ENCODE peak calls at places on chromosomes 13 and 19, in nine cellular contexts. L is foreskin fibroblast, M is stomach, Y is spleen, N is astrocyte of the cerebellum, R is heart right ventricle, T is tibial artery, U is neural progenitor cell, P is GM23338. K is an unnamed sample.

GRCh38 chr19:37654833-37655688 is at the start of gene ZFP30:
- DNase-seq in L (peak; percentile 94), M (peak; percentile 85), Y (peak; percentile 93), N (peak; percentile 52), R (peak; percentile 91), T (peak; percentile 88), U (peak; percentile 93), P (peak; percentile 75), K (peak; percentile 85)

GRCh38 chr19:17314007-17314589 is 4.7 kb downstream of the DDA1 start:
- DNase-seq in L (no peak), M (no peak), Y (no peak), N (no peak), R (no peak), T (no peak), U (no peak), P (no peak), K (no peak)

GRCh38 chr13:33180009-33180804 is 105.3 kb downstream of the STARD13 start:
- DNase-seq in L (peak; percentile 23), M (no peak), Y (no peak), N (no peak), R (no peak), T (no peak), U (no peak), P (peak; percentile 23), K (no peak)

GRCh38 chr19:47427241-47428176 is 8.2 kb upstream of the MEIS3 start:
- DNase-seq in L (peak; percentile 71), M (peak; percentile 65), Y (peak; percentile 83), N (no peak), R (peak; percentile 39), T (no peak), U (peak; percentile 87), P (peak; percentile 92), K (peak; percentile 33)

GRCh38 chr13:112837371-112838037 is 131.5 kb upstream of the MCF2L start:
- DNase-seq in L (peak; percentile 17), M (no peak), Y (no peak), N (no peak), R (peak; percentile 23), T (no peak), U (no peak), P (no peak), K (no peak)

GRCh38 chr13:94061316-94061715 is 418.2 kb downstream of the DCT start:
- DNase-seq in L (peak; percentile 89), M (no peak), Y (no peak), N (no peak), R (no peak), T (no peak), U (no peak), P (no peak), K (peak; percentile 50)

GRCh38 chr19:31528261-31528660 is 179.0 kb upstream of the TSHZ3 start:
- DNase-seq in L (no peak), M (no peak), Y (no peak), N (no peak), R (no peak), T (no peak), U (no peak), P (no peak), K (no peak)

GRCh38 chr19:30667227-30667626 is 295.0 kb downstream of the ZNF536 start:
- DNase-seq in L (no peak), M (peak; percentile 13), Y (peak; percentile 52), N (no peak), R (no peak), T (no peak), U (no peak), P (no peak), K (no peak)

GRCh38 chr13:22126433-22127021 is 455.7 kb downstream of the FGF9 start:
- DNase-seq in L (no peak), M (no peak), Y (no peak), N (no peak), R (no peak), T (no peak), U (no peak), P (no peak), K (no peak)

GRCh38 chr19:13029893-13030292 is 34.6 kb downstream of the NFIX start:
- DNase-seq in L (peak; percentile 61), M (peak; percentile 65), Y (no peak), N (no peak), R (no peak), T (no peak), U (peak; percentile 55), P (peak; percentile 79), K (no peak)

GRCh38 chr19:840519-841206 is at the start of gene PRTN3:
- DNase-seq in L (no peak), M (no peak), Y (peak; percentile 88), N (no peak), R (no peak), T (no peak), U (no peak), P (no peak), K (no peak)

GRCh38 chr19:844300-844971 is 3.6 kb downstream of the PRTN3 start:
- DNase-seq in L (no peak), M (no peak), Y (no peak), N (no peak), R (no peak), T (no peak), U (peak; percentile 46), P (no peak), K (no peak)

GRCh38 chr19:845707-846481 is 5.1 kb downstream of the PRTN3 start:
- DNase-seq in L (no peak), M (no peak), Y (no peak), N (no peak), R (no peak), T (no peak), U (peak; percentile 39), P (no peak), K (no peak)

GRCh38 chr19:843836-844299 is 3.1 kb downstream of the PRTN3 start:
- DNase-seq in L (no peak), M (no peak), Y (no peak), N (no peak), R (no peak), T (no peak), U (peak; percentile 42), P (no peak), K (no peak)

GRCh38 chr19:843180-843835 is 2.5 kb downstream of the PRTN3 start:
- DNase-seq in L (peak; percentile 38), M (peak; percentile 58), Y (peak; percentile 86), N (no peak), R (no peak), T (no peak), U (peak; percentile 79), P (peak; percentile 79), K (no peak)
- TF ChIP-seq CTCF in L (no peak), M (no peak), Y (no peak), N (no peak), R (no peak), T (no peak), U (peak; percentile 15), P (no peak), K (no peak)

GRCh38 chr19:41309225-41310030 is 544 bp upstream of the CCDC97 start:
- DNase-seq in L (peak; percentile 57), M (no peak), Y (no peak), N (no peak), R (no peak), T (peak; percentile 33), U (no peak), P (no peak), K (peak; percentile 31)
- H3K4me3 ChIP-seq in L (peak overlapping the region; percentile 87), M (peak overlapping the region; percentile 65), Y (peak overlapping the region; percentile 56), N (peak overlapping the region; percentile 89), R (peak overlapping the region; percentile 84), T (peak overlapping the region; percentile 70), U (peak overlapping the region; percentile 94), P (peak overlapping the region; percentile 84), K (peak overlapping the region; percentile 69)

GRCh38 chr13:49998714-49999624 is 2.1 kb downstream of the TRIM13 start:
- DNase-seq in L (no peak), M (no peak), Y (no peak), N (no peak), R (no peak), T (no peak), U (no peak), P (peak; percentile 95), K (no peak)

GRCh38 chr13:49996951-49997895 is at the start of gene TRIM13:
- DNase-seq in L (peak; percentile 96), M (peak; percentile 91), Y (peak; percentile 96), N (peak; percentile 80), R (peak; percentile 91), T (peak; percentile 92), U (peak; percentile 94), P (peak; percentile 92), K (peak; percentile 95)

GRCh38 chr13:49997935-49998334 is 1.1 kb downstream of the TRIM13 start:
- DNase-seq in L (peak; percentile 19), M (no peak), Y (no peak), N (no peak), R (no peak), T (no peak), U (no peak), P (peak; percentile 54), K (no peak)

GRCh38 chr13:49995535-49996165 is 1.2 kb upstream of the TRIM13 start:
- DNase-seq in L (peak; percentile 46), M (no peak), Y (no peak), N (no peak), R (no peak), T (no peak), U (no peak), P (peak; percentile 49), K (peak; percentile 40)

DNA sequence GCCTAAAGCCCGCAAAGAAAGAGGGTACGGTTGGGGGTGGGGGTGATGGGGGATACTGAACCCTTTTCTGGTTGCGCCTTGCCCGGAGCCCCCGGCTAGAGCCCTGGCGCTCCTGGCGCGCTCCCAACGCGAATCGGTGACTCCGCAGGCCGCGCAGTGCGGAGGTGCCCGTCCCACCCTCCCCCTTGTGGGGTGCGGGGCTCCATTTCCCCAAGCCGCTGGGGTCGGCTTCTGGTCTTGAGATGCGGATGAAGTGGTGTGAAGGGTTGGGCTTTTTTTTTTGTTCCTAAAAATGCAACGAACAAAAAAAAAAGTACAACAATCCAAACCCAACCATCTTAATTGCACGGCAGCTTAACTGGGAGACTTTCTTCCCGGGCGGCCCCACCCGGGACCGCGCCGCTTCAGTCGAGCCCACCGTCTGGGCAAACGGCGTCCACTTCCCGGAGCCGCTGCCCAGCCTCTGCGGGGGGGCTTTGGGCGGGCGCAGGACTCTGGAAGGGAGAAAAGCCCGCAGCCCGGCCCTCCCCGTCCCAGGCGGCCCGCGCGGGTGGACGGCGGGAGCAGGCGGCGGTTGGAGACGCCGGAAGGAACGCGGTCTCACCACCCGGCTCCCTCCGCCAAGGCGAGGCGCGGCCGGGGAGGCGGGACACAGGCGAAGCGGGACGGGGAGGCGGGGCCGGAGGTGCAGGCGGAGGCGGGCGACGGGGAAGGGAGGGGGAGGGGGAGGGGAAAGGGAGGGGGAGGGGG is 501 bp upstream of the TRIM13 start:
- DNase-seq in L (peak; percentile 98), M (peak; percentile 95), Y (peak; percentile 98), N (peak; percentile 76), R (peak; percentile 93), T (peak; percentile 92), U (peak; percentile 98), P (peak; percentile 96), K (peak; percentile 94)
- TF ChIP-seq CTCF in L (no peak), M (no peak), Y (no peak), N (no peak), R (no peak), T (no peak), U (no peak), P (no peak), K (no peak)

DNA sequence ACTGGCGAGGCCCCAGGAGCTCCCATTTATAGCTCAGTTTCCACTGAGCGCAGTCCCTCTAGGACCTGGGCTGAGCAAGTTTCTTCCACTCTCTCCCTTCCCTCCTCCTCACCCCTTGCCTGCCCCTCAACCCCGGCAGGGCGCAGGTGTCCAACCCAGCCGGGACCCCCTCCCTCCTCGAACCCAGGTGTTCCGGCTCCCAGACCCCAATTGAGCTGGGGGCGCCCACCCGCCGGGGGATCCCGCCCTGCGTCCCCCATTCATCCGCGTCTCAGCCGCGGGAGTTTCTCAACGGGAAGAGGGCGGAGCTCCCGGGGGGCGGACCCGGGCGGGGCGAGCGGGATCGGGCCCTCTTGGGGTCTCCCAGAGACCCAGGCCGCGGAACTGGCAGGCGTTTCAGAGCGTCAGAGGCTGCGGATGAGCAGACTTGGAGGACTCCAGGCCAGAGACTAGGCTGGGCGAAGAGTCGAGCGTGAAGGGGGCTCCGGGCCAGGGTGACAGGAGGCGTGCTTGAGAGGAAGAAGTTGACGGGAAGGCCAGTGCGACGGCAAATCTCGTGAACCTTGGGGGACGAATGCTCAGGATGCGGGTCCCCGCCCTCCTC is at the start of gene KIRREL2:
- DNase-seq in L (peak; percentile 15), M (no peak), Y (peak; percentile 77), N (no peak), R (no peak), T (no peak), U (peak; percentile 82), P (peak; percentile 83), K (no peak)
- H3K4me3 ChIP-seq in L (peak within 1 kb of the TSS; percentile 43), M (peak within 1 kb of the TSS; percentile 54), Y (peak within 1 kb of the TSS; percentile 41), N (peak within 1 kb of the TSS; percentile 38), R (peak within 1 kb of the TSS; percentile 59), T (peak within 1 kb of the TSS; percentile 27), U (peak within 1 kb of the TSS; percentile 72), P (peak within 1 kb of the TSS; percentile 93), K (peak within 1 kb of the TSS; percentile 29)